ENCODE peak calls at places on chromosome 2, in eight cellular contexts. One of them, this sample, is unnamed.

GRCh38 chr2:30444283-30444682 is 2.8 kb upstream of the LCLAT1 start:
- DNase-seq in uterus: no peak
- DNase-seq in left lobe of liver: no peak
- DNase-seq in Calu3: no peak
- DNase-seq in activated CD8-positive, alpha-beta memory T cell treated with anti-CD3 and anti-CD28 coated beads for 48 hours: no peak
- DNase-seq in HEK293T: no peak
- DNase-seq in EL: no peak
- DNase-seq in colonic mucosa: no peak
- DNase-seq in this sample: peak

GRCh38 chr2:120732506-120733237 is 3.0 kb upstream of the GLI2 start:
- DNase-seq in uterus: no peak
- DNase-seq in left lobe of liver: peak
- DNase-seq in Calu3: no peak
- DNase-seq in activated CD8-positive, alpha-beta memory T cell treated with anti-CD3 and anti-CD28 coated beads for 48 hours: no peak
- DNase-seq in HEK293T: no peak
- DNase-seq in EL: no peak
- DNase-seq in colonic mucosa: no peak
- DNase-seq in this sample: no peak

GRCh38 chr2:216596986-216597509 is 36.2 kb upstream of the IGFBP2 start:
- DNase-seq in uterus: no peak
- DNase-seq in left lobe of liver: no peak
- DNase-seq in Calu3: no peak
- DNase-seq in activated CD8-positive, alpha-beta memory T cell treated with anti-CD3 and anti-CD28 coated beads for 48 hours: no peak
- DNase-seq in HEK293T: no peak
- DNase-seq in EL: peak
- DNase-seq in colonic mucosa: no peak
- DNase-seq in this sample: peak

GRCh38 chr2:80054339-80054675 is 250.2 kb downstream of the LRRTM1 start:
- DNase-seq in uterus: no peak
- DNase-seq in left lobe of liver: no peak
- DNase-seq in Calu3: no peak
- DNase-seq in activated CD8-positive, alpha-beta memory T cell treated with anti-CD3 and anti-CD28 coated beads for 48 hours: no peak
- DNase-seq in HEK293T: no peak
- DNase-seq in EL: peak
- DNase-seq in colonic mucosa: no peak
- DNase-seq in this sample: no peak

GRCh38 chr2:227376911-227377396 is 2.2 kb downstream of the TM4SF20 start:
- DNase-seq in uterus: no peak
- DNase-seq in left lobe of liver: no peak
- DNase-seq in Calu3: no peak
- DNase-seq in activated CD8-positive, alpha-beta memory T cell treated with anti-CD3 and anti-CD28 coated beads for 48 hours: no peak
- DNase-seq in HEK293T: no peak
- DNase-seq in EL: peak
- DNase-seq in colonic mucosa: peak
- DNase-seq in this sample: no peak

GRCh38 chr2:230974096-230974913 is 21.6 kb upstream of the SPATA3 start:
- DNase-seq in uterus: no peak
- DNase-seq in left lobe of liver: no peak
- DNase-seq in Calu3: peak
- DNase-seq in activated CD8-positive, alpha-beta memory T cell treated with anti-CD3 and anti-CD28 coated beads for 48 hours: peak
- DNase-seq in HEK293T: no peak
- DNase-seq in EL: peak
- DNase-seq in colonic mucosa: no peak
- DNase-seq in this sample: peak

GRCh38 chr2:238894226-238894949 is 46.5 kb downstream of the TWIST2 start:
- DNase-seq in uterus: no peak
- DNase-seq in left lobe of liver: no peak
- DNase-seq in Calu3: no peak
- DNase-seq in activated CD8-positive, alpha-beta memory T cell treated with anti-CD3 and anti-CD28 coated beads for 48 hours: no peak
- DNase-seq in HEK293T: no peak
- DNase-seq in EL: no peak
- DNase-seq in colonic mucosa: no peak
- DNase-seq in this sample: no peak

GRCh38 chr2:147937744-147938349 is 82.7 kb downstream of the ORC4 start:
- DNase-seq in uterus: no peak
- DNase-seq in left lobe of liver: no peak
- DNase-seq in Calu3: no peak
- DNase-seq in activated CD8-positive, alpha-beta memory T cell treated with anti-CD3 and anti-CD28 coated beads for 48 hours: no peak
- DNase-seq in HEK293T: peak
- DNase-seq in EL: peak
- DNase-seq in colonic mucosa: no peak
- DNase-seq in this sample: peak

GRCh38 chr2:184114439-184114838 is 483.9 kb upstream of the ZNF804A start:
- DNase-seq in uterus: no peak
- DNase-seq in left lobe of liver: no peak
- DNase-seq in Calu3: no peak
- DNase-seq in activated CD8-positive, alpha-beta memory T cell treated with anti-CD3 and anti-CD28 coated beads for 48 hours: no peak
- DNase-seq in HEK293T: no peak
- DNase-seq in EL: no peak
- DNase-seq in colonic mucosa: no peak
- DNase-seq in this sample: no peak

GRCh38 chr2:190869721-190870120 is 10.9 kb upstream of the GLS start:
- DNase-seq in uterus: no peak
- DNase-seq in left lobe of liver: no peak
- DNase-seq in Calu3: no peak
- DNase-seq in activated CD8-positive, alpha-beta memory T cell treated with anti-CD3 and anti-CD28 coated beads for 48 hours: no peak
- DNase-seq in HEK293T: no peak
- DNase-seq in EL: no peak
- DNase-seq in colonic mucosa: no peak
- DNase-seq in this sample: no peak

GRCh38 chr2:167509585-167509984 is 621.3 kb downstream of the XIRP2 start:
- DNase-seq in uterus: no peak
- DNase-seq in left lobe of liver: no peak
- DNase-seq in Calu3: no peak
- DNase-seq in activated CD8-positive, alpha-beta memory T cell treated with anti-CD3 and anti-CD28 coated beads for 48 hours: no peak
- DNase-seq in HEK293T: peak
- DNase-seq in EL: peak
- DNase-seq in colonic mucosa: no peak
- DNase-seq in this sample: peak